ENCODE peak calls at places on chromosomes 4 and X, in six cellular contexts. C is fibroblast of lung, E is thoracic aorta, X is pancreas, Q is spleen, V is ovary. A is an unnamed sample.
A peak's percentile ranks its signal among the peaks of the same experiment; 100 is the strongest.

GRCh38 chr4:95155759-95156451 is 392.9 kb downstream of the UNC5C start:
- DNase-seq in V (no peak), Q (no peak), E (no peak), C (peak; percentile 54), X (no peak), A (peak; percentile 13)

GRCh38 chr4:75004755-75005668 is 72.1 kb downstream of the PARM1 start:
- DNase-seq in C (no peak), E (no peak), Q (no peak), X (peak; percentile 84), V (no peak), A (no peak)

GRCh38 chr4:48722509-48723446 is 57.3 kb downstream of the FRYL start:
- DNase-seq in X (no peak), C (no peak), E (no peak), Q (no peak), V (no peak), A (no peak)

GRCh38 chrX:154458954-154459829 is 1.1 kb downstream of the PLXNA3 start:
- DNase-seq in Q (no peak), C (no peak), V (no peak), E (no peak), X (peak; percentile 21), A (no peak)

GRCh38 chr4:188661502-188661901 is 522.3 kb downstream of the TRIML1 start:
- DNase-seq in E (no peak), X (no peak), Q (no peak), V (no peak), C (no peak), A (no peak)

GRCh38 chrX:3160771-3161170 is 119.5 kb downstream of the ARSF start:
- DNase-seq in C (no peak), Q (no peak), E (no peak), X (no peak), V (no peak), A (no peak)

GRCh38 chr4:97235516-97235915 is 907.8 kb downstream of the STPG2 start:
- DNase-seq in V (no peak), C (no peak), X (no peak), E (no peak), Q (no peak), A (no peak)

GRCh38 chrX:10945463-10945862 is 165.7 kb upstream of the HCCS start:
- DNase-seq in E (no peak), V (no peak), X (no peak), C (no peak), Q (no peak), A (no peak)

GRCh38 chr4:155423671-155424070 is 46.9 kb upstream of the MAP9 start:
- DNase-seq in E (no peak), X (no peak), Q (no peak), V (no peak), C (no peak), A (no peak)

GRCh38 chr4:23333556-23333945 is 556.3 kb downstream of the PPARGC1A start:
- DNase-seq in X (no peak), Q (no peak), C (peak; percentile 76), V (no peak), E (no peak), A (no peak)

GRCh38 chr4:173076903-173077629 is 91.5 kb upstream of the GALNT7 start:
- DNase-seq in C (peak; percentile 36), E (no peak), V (no peak), Q (no peak), X (no peak), A (no peak)

GRCh38 chr4:88818650-88819470 is 121.2 kb upstream of the NAP1L5 start:
- DNase-seq in C (peak; percentile 66), E (no peak), X (peak; percentile 32), V (peak; percentile 58), Q (no peak), A (no peak)

GRCh38 chr4:119314356-119314755 is 7.6 kb downstream of the FABP2 start:
- DNase-seq in X (no peak), E (no peak), V (no peak), C (peak; percentile 71), Q (no peak), A (no peak)

GRCh38 chr4:83974111-83974789 is 438.3 kb downstream of the GPAT3 start:
- DNase-seq in V (no peak), X (no peak), Q (no peak), C (no peak), E (no peak), A (no peak)

GRCh38 chrX:17242470-17242869 is 132.5 kb upstream of the NHS start:
- DNase-seq in V (peak; percentile 55), C (peak; percentile 69), X (peak; percentile 2), Q (no peak), E (peak; percentile 1), A (peak; percentile 10)

GRCh38 chrX:110402855-110403230 is 44.2 kb downstream of the RTL9 start:
- DNase-seq in C (no peak), Q (no peak), X (no peak), V (no peak), E (no peak), A (no peak)

GRCh38 chr4:29046166-29046565 is 1674.0 kb upstream of the PCDH7 start:
- DNase-seq in Q (no peak), X (no peak), C (peak; percentile 70), E (no peak), V (no peak), A (no peak)

GRCh38 chr4:111618908-111619307 is 526.3 kb upstream of the FAM241A start:
- DNase-seq in Q (no peak), V (no peak), E (no peak), C (no peak), X (no peak), A (no peak)

GRCh38 chrX:40108084-40108958 is 10.6 kb upstream of the BCOR start:
- DNase-seq in C (peak; percentile 61), E (no peak), X (peak; percentile 73), Q (peak; percentile 77), V (peak; percentile 61), A (no peak)

GRCh38 chrX:40105016-40105790 is 7.4 kb upstream of the BCOR start:
- DNase-seq in Q (peak; percentile 91), C (no peak), V (peak; percentile 49), X (peak; percentile 36), E (no peak), A (no peak)

GRCh38 chrX:40107291-40108083 is 9.7 kb upstream of the BCOR start:
- DNase-seq in V (peak; percentile 53), E (no peak), Q (peak; percentile 88), X (peak; percentile 67), C (no peak), A (no peak)

GRCh38 chrX:40105791-40106676 is 8.3 kb upstream of the BCOR start:
- DNase-seq in Q (peak; percentile 91), C (no peak), X (peak; percentile 70), V (peak; percentile 78), E (no peak), A (no peak)

GRCh38 chrX:40106677-40107290 is 9.0 kb upstream of the BCOR start:
- DNase-seq in C (no peak), E (no peak), X (no peak), V (no peak), Q (no peak), A (no peak)
- H3K4me3 ChIP-seq in C (peak overlapping the region; percentile 33), E (peak overlapping the region; percentile 79), X (peak overlapping the region; percentile 53), V (peak overlapping the region; percentile 48), Q (peak overlapping the region; percentile 38), A (peak overlapping the region; percentile 56)

DNA sequence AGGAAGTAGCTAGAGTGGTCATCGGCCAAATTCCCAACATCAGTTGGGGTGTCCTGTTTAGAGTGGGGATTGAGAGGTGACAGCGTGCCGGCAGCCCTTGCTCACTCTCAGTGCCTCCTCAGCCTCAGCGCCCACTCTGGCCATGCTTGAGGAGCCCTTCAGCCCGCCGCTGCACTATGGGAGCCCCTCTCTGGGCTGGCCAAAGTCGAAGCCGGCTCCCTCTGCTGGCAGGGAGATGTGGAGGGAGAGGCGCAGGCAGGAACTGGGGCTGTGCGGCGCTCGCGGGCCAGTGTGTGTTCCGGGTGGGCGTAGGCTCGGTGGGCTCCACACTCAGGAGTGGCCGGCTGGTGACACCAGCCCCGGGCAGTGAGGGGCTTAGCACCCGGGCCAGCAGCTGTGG is 7.1 kb upstream of the CENPU start:
- DNase-seq in E (no peak), Q (no peak), X (no peak), V (no peak), C (no peak), A (no peak)
- TF ChIP-seq CTCF in E (no peak), Q (no peak), X (no peak), V (no peak), C (no peak), A (no peak)

GRCh38 chr4:2042947-2043395 is 16.2 kb upstream of the NAT8L start:
- DNase-seq in X (no peak), Q (no peak), E (no peak), C (no peak), V (no peak), A (no peak)
- H3K4me3 ChIP-seq in X (peak overlapping the region; percentile 85), Q (peak overlapping the region; percentile 80), E (no peak overlapping the region), C (no peak overlapping the region), V (no peak overlapping the region), A (peak overlapping the region; percentile 92)

GRCh38 chrX:47619486-47620302 is at the start of gene SYN1:
- DNase-seq in Q (peak; percentile 93), X (peak; percentile 75), E (no peak), V (peak; percentile 84), C (peak; percentile 79), A (peak; percentile 7)
- TF ChIP-seq CTCF in Q (no peak), X (no peak), E (no peak), V (no peak), C (no peak), A (no peak)

DNA sequence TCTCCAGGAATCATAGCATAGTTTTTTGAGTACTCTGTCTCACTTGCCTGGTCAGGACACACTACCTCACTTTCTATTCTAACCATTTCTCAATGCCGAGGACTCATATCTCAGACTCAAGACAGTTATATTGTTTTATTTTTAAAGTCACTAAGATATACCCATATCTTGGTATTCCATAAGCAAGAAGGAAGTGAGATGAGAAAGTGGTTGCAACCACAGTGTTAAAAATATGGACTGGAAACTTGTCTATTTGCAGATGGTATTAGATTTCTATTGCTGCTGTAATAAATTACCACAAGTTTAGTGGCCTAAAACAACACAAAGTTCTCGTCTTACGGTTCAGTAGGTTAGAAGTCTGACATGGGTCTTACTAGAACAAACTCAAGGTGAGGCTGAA is 344.8 kb upstream of the MAGEB2 start:
- DNase-seq in V (no peak), X (no peak), E (no peak), Q (no peak), C (no peak), A (no peak)
- H3K4me3 ChIP-seq in V (no peak overlapping the region), X (no peak overlapping the region), E (no peak overlapping the region), Q (no peak overlapping the region), C (no peak overlapping the region), A (no peak overlapping the region)

DNA sequence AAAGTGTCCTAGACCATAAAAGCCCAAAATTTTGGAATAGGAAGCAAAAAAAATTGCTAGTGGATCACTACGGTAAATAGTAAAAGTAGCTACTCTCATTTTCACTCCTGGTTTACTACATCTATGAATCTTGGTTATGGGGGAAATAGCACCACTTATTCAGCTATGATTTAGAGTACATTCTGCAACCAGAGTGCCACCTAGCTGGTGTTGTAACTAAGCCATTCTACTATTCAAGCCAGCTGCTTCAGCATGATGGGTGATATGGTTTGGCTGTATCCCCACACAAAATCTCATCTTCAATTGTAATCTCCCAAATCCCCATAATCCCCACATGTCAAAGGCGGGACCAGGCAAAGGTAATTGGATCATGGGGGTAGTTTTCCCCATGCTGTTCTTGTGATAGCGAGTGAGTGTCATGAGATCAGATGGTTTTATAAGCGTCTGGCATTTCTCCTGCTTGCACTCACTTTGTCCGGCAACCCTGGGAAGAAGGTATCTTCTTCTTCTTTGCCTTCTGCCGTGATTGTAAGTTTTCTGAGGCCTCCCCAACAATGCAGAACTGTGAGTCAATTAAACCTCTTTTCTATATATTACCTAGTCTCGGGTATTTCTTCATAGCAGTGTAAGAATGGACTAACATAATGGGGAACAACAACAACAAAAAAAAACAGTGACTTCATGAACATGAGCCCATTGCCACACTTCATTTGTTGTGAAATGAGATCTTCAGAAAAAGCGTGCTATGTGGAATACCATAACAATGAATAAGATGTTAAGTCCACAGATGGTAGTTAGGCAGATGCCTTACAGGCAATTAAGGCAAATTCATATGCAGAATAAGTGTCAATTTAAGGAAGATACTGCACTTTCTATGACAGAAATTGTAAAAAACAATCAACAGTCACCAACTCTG is 280.1 kb downstream of the PABPC4L start:
- DNase-seq in C (peak; percentile 58), Q (no peak), X (no peak), V (no peak), E (no peak), A (no peak)
- TF ChIP-seq CTCF in C (peak; percentile 18), Q (no peak), X (no peak), V (no peak), E (no peak), A (no peak)

A was measured in AG09309.